ENCODE peak calls at places on chromosomes 13 and 19, in nine cellular contexts. T is coronary artery; C is HL-60; N is anterior cingulate cortex; P is astrocyte; V is left cardiac atrium; X is frontal cortex; R is kidney tubule cell; J is stimulated activated CD4-positive, alpha-beta T cell treated with anti-CD3 and anti-CD28 coated beads, Interleukin-2, amount 100 ng/mL, for 48 hours. S is an unnamed sample.

GRCh38 chr13:106318941-106319411 is 216.5 kb downstream of the EFNB2 start:
- DNase-seq in T (no peak), C (no peak), N (no peak), P (peak; percentile 98), V (no peak), X (no peak), R (peak; percentile 76), J (no peak), S (no peak)

GRCh38 chr19:48390188-48391099 is 907 bp downstream of the KDELR1 start:
- DNase-seq in T (peak; percentile 83), C (peak; percentile 72), N (no peak), P (peak; percentile 47), V (peak; percentile 77), X (peak; percentile 77), R (peak; percentile 63), J (peak; percentile 54), S (no peak)

GRCh38 chr19:37218592-37218935 is 550 bp downstream of the ZNF383 start:
- DNase-seq in T (no peak), C (peak; percentile 10), N (no peak), P (peak; percentile 68), V (no peak), X (no peak), R (no peak), J (no peak), S (peak; percentile 13)

GRCh38 chr13:83819156-83819555 is 63.1 kb downstream of the SLITRK1 start:
- DNase-seq in T (no peak), C (no peak), N (no peak), P (peak; percentile 53), V (no peak), X (no peak), R (peak; percentile 1), J (no peak), S (no peak)

GRCh38 chr13:52806029-52806428 is 42.4 kb downstream of the PCDH8 start:
- DNase-seq in T (no peak), C (no peak), N (no peak), P (no peak), V (no peak), X (no peak), R (no peak), J (no peak), S (no peak)

GRCh38 chr19:23314505-23315241 is 64.5 kb upstream of the ZNF724 start:
- DNase-seq in T (no peak), C (peak; percentile 3), N (no peak), P (no peak), V (no peak), X (no peak), R (no peak), J (no peak), S (no peak)

GRCh38 chr13:73708393-73708985 is 425.7 kb downstream of the KLF12 start:
- DNase-seq in T (no peak), C (peak; percentile 60), N (no peak), P (peak; percentile 52), V (no peak), X (peak; percentile 37), R (peak; percentile 70), J (peak; percentile 34), S (peak; percentile 6)

GRCh38 chr13:26186995-26187394 is 35.1 kb downstream of the RNF6 start:
- DNase-seq in T (no peak), C (no peak), N (no peak), P (no peak), V (no peak), X (no peak), R (no peak), J (no peak), S (no peak)

GRCh38 chr19:47035127-47035494 is 13.3 kb downstream of the TMEM160 start:
- DNase-seq in T (no peak), C (peak; percentile 59), N (no peak), P (no peak), V (no peak), X (no peak), R (peak; percentile 52), J (no peak), S (no peak)

GRCh38 chr13:106176103-106176502 is 359.4 kb downstream of the EFNB2 start:
- DNase-seq in T (no peak), C (no peak), N (no peak), P (peak; percentile 93), V (no peak), X (no peak), R (peak; percentile 43), J (no peak), S (no peak)

GRCh38 chr19:7868671-7869452 is 5.3 kb downstream of the PRR36 start:
- DNase-seq in T (no peak), C (peak; percentile 74), N (no peak), P (no peak), V (peak; percentile 75), X (peak; percentile 89), R (peak; percentile 82), J (peak; percentile 70), S (peak; percentile 77)

GRCh38 chr13:30510091-30510490 is 44.4 kb upstream of the HMGB1 start:
- DNase-seq in T (no peak), C (no peak), N (no peak), P (no peak), V (no peak), X (no peak), R (no peak), J (no peak), S (no peak)

GRCh38 chr13:25111557-25111956 is 15.6 kb downstream of the PABPC3 start:
- DNase-seq in T (no peak), C (no peak), N (no peak), P (peak; percentile 18), V (no peak), X (no peak), R (peak; percentile 45), J (no peak), S (no peak)

GRCh38 chr13:51339952-51340732 is 651 bp downstream of the SERPINE3 start:
- DNase-seq in T (no peak), C (no peak), N (no peak), P (no peak), V (no peak), X (no peak), R (no peak), J (no peak), S (no peak)

GRCh38 chr19:13843104-13843921 is 33.6 kb upstream of the NANOS3 start:
- DNase-seq in T (no peak), C (no peak), N (no peak), P (no peak), V (peak; percentile 81), X (no peak), R (peak; percentile 95), J (no peak), S (no peak)

GRCh38 chr13:37617162-37617561 is 18.6 kb upstream of the POSTN start:
- DNase-seq in T (no peak), C (no peak), N (no peak), P (peak; percentile 96), V (no peak), X (no peak), R (peak; percentile 98), J (no peak), S (no peak)

GRCh38 chr13:29239653-29240525 is 355.6 kb downstream of the SLC7A1 start:
- DNase-seq in T (no peak), C (no peak), N (no peak), P (no peak), V (no peak), X (no peak), R (no peak), J (no peak), S (no peak)